ENCODE peak calls at places on chromosomes 11 and 22, in five cellular contexts. O is lower lobe of right lung, P is right atrium auricular region, U is A549, M is cardiac muscle cell. K is an unnamed sample.

GRCh38 chr11:118544647-118545010 is 13.6 kb downstream of the TMEM25 start:
- DNase-seq in P (no peak), U (no peak), M (no peak), O (no peak), K (no peak)

GRCh38 chr11:118155781-118156530 is 3.3 kb upstream of the SCN4B start:
- DNase-seq in P (no peak), M (no peak), U (no peak), O (no peak), K (no peak)

GRCh38 chr11:8531982-8532381 is 62.0 kb downstream of the STK33 start:
- DNase-seq in M (no peak), U (no peak), O (no peak), P (no peak), K (no peak)

GRCh38 chr22:39567135-39567946 is 3.2 kb upstream of the CACNA1I start:
- DNase-seq in U (no peak), P (no peak), O (no peak), M (no peak), K (no peak)

GRCh38 chr22:47446331-47446730 is 683.9 kb downstream of the TBC1D22A start:
- DNase-seq in O (no peak), P (peak; percentile 23), M (no peak), U (no peak), K (no peak)

GRCh38 chr11:110415081-110415480 is 14.7 kb upstream of the FDX1 start:
- DNase-seq in P (no peak), M (no peak), O (no peak), U (no peak), K (no peak)

GRCh38 chr11:40732107-40732506 is 727.3 kb downstream of the LRRC4C start:
- DNase-seq in M (no peak), P (no peak), U (no peak), O (no peak), K (no peak)

GRCh38 chr11:13962198-13962561 is 343 bp upstream of the SPON1 start:
- DNase-seq in O (no peak), P (no peak), U (no peak), M (no peak), K (no peak)

GRCh38 chr22:46590334-46590733 is 29.9 kb upstream of the GRAMD4 start:
- DNase-seq in P (no peak), U (no peak), M (no peak), O (peak; percentile 43), K (no peak)

GRCh38 chr11:87659807-87660206 is 515.4 kb downstream of the RAB38 start:
- DNase-seq in O (no peak), M (peak; percentile 0), P (no peak), U (no peak), K (no peak)

GRCh38 chr11:115612331-115612730 is 108.1 kb upstream of the CADM1 start:
- DNase-seq in M (peak; percentile 37), P (no peak), U (no peak), O (no peak), K (no peak)

GRCh38 chr11:60511393-60511792 is 3.8 kb upstream of the MS4A13 start:
- DNase-seq in U (no peak), O (no peak), P (no peak), M (no peak), K (no peak)

GRCh38 chr22:49779226-49779625 is 48.4 kb downstream of the BRD1 start:
- DNase-seq in U (no peak), O (no peak), M (no peak), P (no peak), K (no peak)

GRCh38 chr22:30537083-30537731 is 9.3 kb downstream of the SEC14L6 start:
- DNase-seq in P (no peak), O (no peak), U (no peak), M (no peak), K (no peak)

GRCh38 chr11:45817191-45817590 is 12.2 kb downstream of the SLC35C1 start:
- DNase-seq in O (no peak), P (no peak), M (no peak), U (no peak), K (no peak)

GRCh38 chr11:116396332-116396731 is 376.5 kb downstream of the BUD13 start:
- DNase-seq in M (no peak), O (no peak), U (no peak), P (no peak), K (no peak)

GRCh38 chr11:102387056-102387781 is 40.2 kb downstream of the BIRC2 start:
- DNase-seq in O (no peak), M (no peak), P (no peak), U (no peak), K (no peak)

GRCh38 chr11:121067453-121067852 is 33.6 kb upstream of the TECTA start:
- DNase-seq in O (no peak), P (no peak), M (no peak), U (no peak), K (no peak)

GRCh38 chr11:57321388-57321995 is 3.3 kb downstream of the TNKS1BP1 start:
- DNase-seq in O (no peak), P (no peak), M (no peak), U (peak; percentile 53), K (no peak)

GRCh38 chr11:121437018-121437685 is 15.0 kb upstream of the SORL1 start:
- DNase-seq in U (no peak), M (peak; percentile 63), P (no peak), O (no peak), K (no peak)

GRCh38 chr11:123228489-123229163 is 33.6 kb upstream of the CLMP start:
- DNase-seq in O (no peak), P (no peak), M (peak; percentile 25), U (no peak), K (no peak)

GRCh38 chr22:33922268-33922667 is 2.0 kb upstream of the LARGE1 start:
- DNase-seq in P (peak; percentile 67), U (no peak), M (peak; percentile 40), O (no peak), K (peak; percentile 37)

GRCh38 chr22:49959782-49960158 is 802 bp upstream of the PIM3 start:
- DNase-seq in M (peak; percentile 30), P (no peak), O (no peak), U (no peak), K (peak; percentile 89)

GRCh38 chr11:115498354-115498753 is 5.9 kb downstream of the CADM1 start:
- DNase-seq in U (no peak), P (no peak), O (no peak), M (no peak), K (no peak)

GRCh38 chr11:131666006-131666405 is 295.6 kb downstream of the NTM start:
- DNase-seq in U (no peak), O (no peak), M (no peak), P (no peak), K (peak; percentile 44)

GRCh38 chr22:47012589-47013365 is 250.3 kb downstream of the TBC1D22A start:
- DNase-seq in O (no peak), P (no peak), U (no peak), M (peak; percentile 16), K (no peak)

GRCh38 chr22:18065256-18065655 is 12.5 kb upstream of the PEX26 start:
- DNase-seq in U (no peak), O (no peak), P (no peak), M (no peak), K (peak; percentile 47)

DNA sequence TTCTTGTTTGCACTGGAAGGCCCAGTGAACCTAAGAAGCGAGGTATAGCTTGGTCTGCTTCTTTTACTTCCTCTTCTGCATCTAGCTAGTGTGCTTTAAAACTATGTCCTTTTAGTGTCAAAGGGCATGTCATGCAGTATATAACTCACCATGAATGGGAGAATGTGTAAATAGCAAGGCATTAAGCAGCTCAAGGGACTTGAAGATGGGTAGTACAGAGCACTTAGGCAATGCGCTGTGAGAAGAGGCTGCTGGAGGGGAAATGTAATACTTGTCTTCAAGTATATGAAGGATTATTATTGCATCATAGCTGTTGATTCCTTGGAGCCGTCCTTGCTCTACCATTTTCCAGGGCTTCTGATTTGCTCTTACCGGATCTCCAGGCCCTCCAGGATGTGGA is 7.6 kb downstream of the MAML2 start:
- DNase-seq in O (no peak), P (no peak), M (peak; percentile 42), U (no peak), K (no peak)
- H3K4me1 ChIP-seq in O (peaks cover 96% of the 10 kb centered on the region), P (peaks cover 79% of the 10 kb centered on the region), M (peaks cover 53% of the 10 kb centered on the region), U (peaks cover 42% of the 10 kb centered on the region), K (peaks cover 30% of the 10 kb centered on the region)

GRCh38 chr11:64878223-64878493 is 263 bp downstream of the EHD1 start:
- DNase-seq in P (peak; percentile 72), M (no peak), O (no peak), U (no peak), K (no peak)

GRCh38 chr11:64879226-64879900 is 942 bp upstream of the EHD1 start:
- DNase-seq in O (no peak), M (no peak), P (no peak), U (no peak), K (no peak)

GRCh38 chr11:64877390-64878222 is 815 bp downstream of the EHD1 start:
- DNase-seq in O (no peak), P (no peak), M (no peak), U (no peak), K (peak; percentile 35)

GRCh38 chr11:64880240-64881001 is 2.0 kb upstream of the EHD1 start:
- DNase-seq in M (no peak), U (no peak), P (peak; percentile 74), O (no peak), K (no peak)

GRCh38 chr11:64878494-64879225 is at the start of gene EHD1:
- DNase-seq in M (peak; percentile 99), P (peak; percentile 98), O (peak; percentile 98), U (peak; percentile 97), K (peak; percentile 98)
- H3K4me1 ChIP-seq in M (peaks cover 30% of the 10 kb centered on the region), P (peaks cover 59% of the 10 kb centered on the region), O (peaks cover 67% of the 10 kb centered on the region), U (peaks cover 24% of the 10 kb centered on the region), K (peaks cover 11% of the 10 kb centered on the region)

GRCh38 chr11:111474432-111474831 is 37.8 kb downstream of the BTG4 start:
- DNase-seq in O (no peak), U (no peak), P (no peak), M (no peak), K (peak; percentile 49)

GRCh38 chr11:111476366-111476765 is 35.8 kb downstream of the BTG4 start:
- DNase-seq in U (no peak), M (no peak), P (no peak), O (no peak), K (no peak)

GRCh38 chr11:111476961-111477360 is 35.2 kb downstream of the BTG4 start:
- DNase-seq in O (no peak), M (no peak), U (no peak), P (no peak), K (no peak)

GRCh38 chr11:111479666-111480065 is 32.5 kb downstream of the BTG4 start:
- DNase-seq in P (no peak), U (no peak), M (no peak), O (no peak), K (no peak)

GRCh38 chr11:111477898-111478297 is 34.3 kb downstream of the BTG4 start:
- DNase-seq in U (no peak), M (no peak), P (no peak), O (no peak), K (no peak)
- H3K4me1 ChIP-seq in U (no peaks in the 10 kb centered on the region), M (no peaks in the 10 kb centered on the region), P (no peaks in the 10 kb centered on the region), O (no peaks in the 10 kb centered on the region), K (no peaks in the 10 kb centered on the region)

DNA sequence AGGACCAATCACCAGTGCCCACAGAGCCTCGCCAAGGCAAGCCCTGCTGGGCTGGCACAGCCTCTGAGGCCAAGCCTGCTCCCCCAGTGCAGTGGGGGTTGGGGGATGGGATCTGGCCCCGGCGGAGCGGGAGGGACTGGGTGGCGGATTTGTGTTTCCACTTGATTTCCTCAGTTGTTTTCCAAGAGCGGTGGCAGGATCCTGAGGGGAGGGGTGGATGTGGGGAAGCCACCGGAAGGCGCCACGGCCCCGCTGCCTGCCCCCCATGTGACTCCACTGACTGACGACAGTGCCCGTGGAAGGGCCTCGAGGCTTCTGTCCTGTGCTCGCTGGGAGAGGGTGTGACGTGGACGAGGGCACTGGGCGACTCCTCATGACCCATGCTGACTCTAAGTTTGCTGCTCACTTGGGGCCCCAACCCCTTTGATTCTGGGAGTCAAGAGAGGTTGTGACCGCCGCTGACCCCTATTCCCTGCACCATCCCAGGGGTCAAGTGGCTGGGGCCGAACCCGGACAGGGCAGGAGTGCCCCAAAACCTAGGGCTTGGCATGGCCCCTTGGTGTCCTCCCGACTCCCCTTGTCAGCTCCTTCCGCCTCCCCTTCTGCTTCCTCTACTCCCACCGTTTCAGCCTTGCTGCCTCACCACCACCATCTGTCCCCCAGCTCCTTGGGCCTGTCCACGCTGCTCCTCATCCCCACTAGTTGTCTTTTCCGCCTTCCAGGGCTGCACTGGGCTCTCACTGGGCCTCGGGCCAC is 23.5 kb upstream of the PICK1 start:
- DNase-seq in P (peak; percentile 67), U (no peak), O (peak; percentile 42), M (no peak), K (no peak)
- H3K4me1 ChIP-seq in P (peaks cover 21% of the 10 kb centered on the region), U (peaks cover 32% of the 10 kb centered on the region), O (peaks cover 24% of the 10 kb centered on the region), M (peaks cover 19% of the 10 kb centered on the region), K (peaks cover 22% of the 10 kb centered on the region)